ENCODE peak calls at places on chromosome 17, in ten cellular contexts. One of them, this sample, is unnamed.

GRCh38 chr17:80650339-80650672 is 105.7 kb downstream of the RPTOR start:
- DNase-seq in amniotic stem cell: no peak
- DNase-seq in hypothalamus: no peak
- DNase-seq in activated naive CD4-positive, alpha-beta T cell: no peak
- DNase-seq in NCI-H524: no peak
- DNase-seq in Ammon's horn: no peak
- DNase-seq in adipocyte: no peak
- DNase-seq in COR-L47: no peak
- DNase-seq in Calu3: no peak
- DNase-seq in T-cell: no peak
- DNase-seq in this sample: no peak

GRCh38 chr17:64399071-64399766 is 8.6 kb upstream of the PECAM1 start:
- DNase-seq in Ammon's horn: no peak
- DNase-seq in T-cell: no peak
- DNase-seq in adipocyte: no peak
- DNase-seq in COR-L47: no peak
- DNase-seq in activated naive CD4-positive, alpha-beta T cell: no peak
- DNase-seq in hypothalamus: no peak
- DNase-seq in NCI-H524: no peak
- DNase-seq in Calu3: no peak
- DNase-seq in amniotic stem cell: no peak
- DNase-seq in this sample: no peak

GRCh38 chr17:81641825-81642489 is 5.0 kb downstream of the TSPAN10 start:
- DNase-seq in COR-L47: no peak
- DNase-seq in amniotic stem cell: peak; percentile 62
- DNase-seq in activated naive CD4-positive, alpha-beta T cell: no peak
- DNase-seq in T-cell: no peak
- DNase-seq in Calu3: no peak
- DNase-seq in Ammon's horn: no peak
- DNase-seq in adipocyte: peak; percentile 62
- DNase-seq in hypothalamus: no peak
- DNase-seq in NCI-H524: no peak
- DNase-seq in this sample: no peak

GRCh38 chr17:45672301-45672700 is 111.8 kb upstream of the CRHR1 start:
- DNase-seq in amniotic stem cell: no peak
- DNase-seq in T-cell: no peak
- DNase-seq in COR-L47: no peak
- DNase-seq in hypothalamus: no peak
- DNase-seq in NCI-H524: no peak
- DNase-seq in Ammon's horn: no peak
- DNase-seq in adipocyte: no peak
- DNase-seq in activated naive CD4-positive, alpha-beta T cell: no peak
- DNase-seq in Calu3: no peak
- DNase-seq in this sample: no peak

GRCh38 chr17:9410737-9411136 is 164.9 kb downstream of the STX8 start:
- DNase-seq in adipocyte: no peak
- DNase-seq in T-cell: no peak
- DNase-seq in Calu3: no peak
- DNase-seq in hypothalamus: no peak
- DNase-seq in amniotic stem cell: no peak
- DNase-seq in Ammon's horn: no peak
- DNase-seq in NCI-H524: no peak
- DNase-seq in COR-L47: no peak
- DNase-seq in activated naive CD4-positive, alpha-beta T cell: no peak
- DNase-seq in this sample: no peak

GRCh38 chr17:44595216-44595775 is 38.0 kb downstream of the FZD2 start:
- DNase-seq in hypothalamus: no peak
- DNase-seq in activated naive CD4-positive, alpha-beta T cell: no peak
- DNase-seq in adipocyte: no peak
- DNase-seq in COR-L47: no peak
- DNase-seq in amniotic stem cell: no peak
- DNase-seq in T-cell: no peak
- DNase-seq in NCI-H524: peak; percentile 31
- DNase-seq in Ammon's horn: no peak
- DNase-seq in Calu3: no peak
- DNase-seq in this sample: no peak

GRCh38 chr17:8117980-8118768 is at the start of gene ALOXE3:
- DNase-seq in Ammon's horn: peak; percentile 23
- DNase-seq in activated naive CD4-positive, alpha-beta T cell: no peak
- DNase-seq in T-cell: no peak
- DNase-seq in amniotic stem cell: no peak
- DNase-seq in hypothalamus: no peak
- DNase-seq in COR-L47: no peak
- DNase-seq in Calu3: peak; percentile 41
- DNase-seq in adipocyte: peak; percentile 61
- DNase-seq in NCI-H524: no peak
- DNase-seq in this sample: peak; percentile 36

GRCh38 chr17:70137451-70138230 is 31.7 kb upstream of the KCNJ2 start:
- DNase-seq in Calu3: no peak
- DNase-seq in activated naive CD4-positive, alpha-beta T cell: no peak
- DNase-seq in amniotic stem cell: no peak
- DNase-seq in Ammon's horn: peak; percentile 79
- DNase-seq in NCI-H524: no peak
- DNase-seq in T-cell: no peak
- DNase-seq in COR-L47: no peak
- DNase-seq in hypothalamus: no peak
- DNase-seq in adipocyte: peak; percentile 70
- DNase-seq in this sample: no peak

GRCh38 chr17:14712471-14713075 is 411.7 kb downstream of the HS3ST3B1 start:
- DNase-seq in Calu3: no peak
- DNase-seq in activated naive CD4-positive, alpha-beta T cell: no peak
- DNase-seq in COR-L47: no peak
- DNase-seq in amniotic stem cell: no peak
- DNase-seq in adipocyte: peak; percentile 63
- DNase-seq in NCI-H524: no peak
- DNase-seq in T-cell: no peak
- DNase-seq in hypothalamus: no peak
- DNase-seq in Ammon's horn: no peak
- DNase-seq in this sample: no peak

GRCh38 chr17:70184770-70185169 is 15.4 kb downstream of the KCNJ2 start:
- DNase-seq in COR-L47: no peak
- DNase-seq in NCI-H524: no peak
- DNase-seq in Calu3: no peak
- DNase-seq in T-cell: no peak
- DNase-seq in adipocyte: no peak
- DNase-seq in amniotic stem cell: no peak
- DNase-seq in hypothalamus: no peak
- DNase-seq in activated naive CD4-positive, alpha-beta T cell: no peak
- DNase-seq in Ammon's horn: no peak
- DNase-seq in this sample: no peak

GRCh38 chr17:40910441-40910841 is 25.4 kb upstream of the KRT20 start:
- DNase-seq in T-cell: no peak
- DNase-seq in Calu3: no peak
- DNase-seq in amniotic stem cell: peak; percentile 32
- DNase-seq in Ammon's horn: no peak
- DNase-seq in activated naive CD4-positive, alpha-beta T cell: no peak
- DNase-seq in hypothalamus: no peak
- DNase-seq in COR-L47: no peak
- DNase-seq in NCI-H524: no peak
- DNase-seq in adipocyte: peak; percentile 84
- DNase-seq in this sample: no peak

GRCh38 chr17:76546556-76547182 is 6.8 kb downstream of the PRCD start:
- DNase-seq in T-cell: no peak
- DNase-seq in adipocyte: peak; percentile 58
- DNase-seq in Ammon's horn: no peak
- DNase-seq in activated naive CD4-positive, alpha-beta T cell: no peak
- DNase-seq in COR-L47: no peak
- DNase-seq in NCI-H524: no peak
- DNase-seq in hypothalamus: no peak
- DNase-seq in amniotic stem cell: peak; percentile 42
- DNase-seq in Calu3: no peak
- DNase-seq in this sample: no peak

GRCh38 chr17:57927048-57927723 is 28.0 kb downstream of the CUEDC1 start:
- DNase-seq in activated naive CD4-positive, alpha-beta T cell: no peak
- DNase-seq in amniotic stem cell: peak; percentile 35
- DNase-seq in Ammon's horn: peak; percentile 82
- DNase-seq in adipocyte: peak; percentile 94
- DNase-seq in T-cell: no peak
- DNase-seq in COR-L47: peak; percentile 83
- DNase-seq in NCI-H524: peak; percentile 18
- DNase-seq in hypothalamus: peak; percentile 44
- DNase-seq in Calu3: no peak
- DNase-seq in this sample: no peak

GRCh38 chr17:75721463-75722011 is 278 bp downstream of the ITGB4 start:
- DNase-seq in amniotic stem cell: no peak
- DNase-seq in hypothalamus: no peak
- DNase-seq in COR-L47: no peak
- DNase-seq in NCI-H524: no peak
- DNase-seq in activated naive CD4-positive, alpha-beta T cell: no peak
- DNase-seq in T-cell: no peak
- DNase-seq in adipocyte: peak; percentile 38
- DNase-seq in Calu3: no peak
- DNase-seq in Ammon's horn: no peak
- DNase-seq in this sample: no peak